ENCODE peak calls at places on chromosomes 2 and 18, in eight cellular contexts. I is AG08395; N is iPS-NIHi11; Q is putamen; V is ascending aorta; Z is WERI-Rb-1; T is CD8-positive, alpha-beta T cell; K is heart left ventricle. Y is an unnamed sample.

GRCh38 chr2:206800501-206801416 is 35.4 kb downstream of the FASTKD2 start:
- DNase-seq in Z (peak), I (peak), T (peak), V (no peak), K (peak), N (peak), Q (peak), Y (no peak)

GRCh38 chr2:99183025-99183424 is 2.0 kb downstream of the MRPL30 start:
- DNase-seq in Z (no peak), Q (no peak), T (no peak), V (no peak), N (no peak), I (no peak), K (no peak), Y (no peak)

GRCh38 chr2:176129013-176129796 is at the start of gene HOXD8:
- DNase-seq in Q (no peak), N (peak), I (peak), K (peak), Z (no peak), V (no peak), T (no peak), Y (no peak)

GRCh38 chr2:185456517-185456916 is 282.1 kb upstream of the FSIP2 start:
- DNase-seq in N (no peak), Z (no peak), K (no peak), V (no peak), Q (no peak), I (peak), T (no peak), Y (no peak)

GRCh38 chr18:79545255-79545654 is 134.3 kb upstream of the CTDP1 start:
- DNase-seq in I (no peak), T (no peak), Z (no peak), K (no peak), V (no peak), N (no peak), Q (no peak), Y (no peak)

GRCh38 chr2:224793961-224794360 is 77.8 kb upstream of the CCDC195 start:
- DNase-seq in Z (no peak), V (no peak), I (peak), K (peak), N (no peak), T (no peak), Q (no peak), Y (no peak)

GRCh38 chr18:50709215-50709614 is 110.6 kb downstream of the MRO start:
- DNase-seq in Z (peak), I (no peak), N (peak), V (no peak), T (no peak), K (no peak), Q (no peak), Y (no peak)

GRCh38 chr2:241051578-241052487 is 50.3 kb downstream of the MTERF4 start:
- DNase-seq in T (no peak), Z (no peak), Q (no peak), I (no peak), N (no peak), K (no peak), V (no peak), Y (no peak)

GRCh38 chr2:191410646-191411436 is 165.6 kb downstream of the MYO1B start:
- DNase-seq in Q (no peak), T (no peak), K (no peak), N (no peak), V (no peak), I (no peak), Z (no peak), Y (no peak)

GRCh38 chr2:154992826-154993225 is 294.3 kb downstream of the KCNJ3 start:
- DNase-seq in K (no peak), T (no peak), Z (no peak), I (no peak), Q (no peak), N (no peak), V (no peak), Y (no peak)

GRCh38 chr18:6778459-6778858 is 48.9 kb downstream of the ARHGAP28 start:
- DNase-seq in K (no peak), Z (no peak), V (no peak), N (no peak), I (no peak), Q (no peak), T (no peak), Y (no peak)

GRCh38 chr2:240579071-240579762 is 7.3 kb upstream of the CAPN10 start:
- DNase-seq in V (no peak), K (no peak), T (no peak), I (no peak), Z (no peak), N (no peak), Q (no peak), Y (no peak)

GRCh38 chr2:159738509-159739390 is 26.4 kb downstream of the MARCHF7 start:
- DNase-seq in Q (no peak), N (peak), Z (no peak), I (no peak), V (no peak), T (no peak), K (peak), Y (no peak)

GRCh38 chr2:134466141-134466540 is 212.3 kb downstream of the MGAT5 start:
- DNase-seq in N (peak), K (no peak), Q (no peak), T (peak), I (no peak), V (no peak), Z (peak), Y (no peak)

GRCh38 chr2:120879401-120880295 is 144.0 kb downstream of the GLI2 start:
- DNase-seq in K (no peak), Q (no peak), V (no peak), N (peak), T (no peak), I (peak), Z (peak), Y (no peak)

GRCh38 chr2:172088245-172089004 is 3.1 kb downstream of the DLX1 start:
- DNase-seq in Z (no peak), N (no peak), K (no peak), T (no peak), Q (no peak), I (no peak), V (no peak), Y (no peak)

GRCh38 chr2:241612156-241613017 is 24.6 kb downstream of the THAP4 start:
- DNase-seq in T (no peak), V (no peak), K (no peak), N (no peak), I (peak), Q (no peak), Z (no peak), Y (no peak)

GRCh38 chr2:191728710-191729597 is 51.0 kb downstream of the NABP1 start:
- DNase-seq in I (peak), K (no peak), T (no peak), N (no peak), V (no peak), Z (no peak), Q (no peak), Y (no peak)

GRCh38 chr18:74624491-74624890 is 26.8 kb downstream of the ZNF407 start:
- DNase-seq in V (no peak), I (no peak), Z (peak), T (no peak), K (no peak), N (no peak), Q (no peak), Y (no peak)

GRCh38 chr18:23115683-23116096 is 19.6 kb upstream of the CABLES1 start:
- DNase-seq in V (no peak), Q (no peak), K (no peak), N (no peak), Z (no peak), T (no peak), I (peak), Y (no peak)

GRCh38 chr18:11327656-11328055 is 178.3 kb upstream of the PIEZO2 start:
- DNase-seq in N (no peak), Q (no peak), I (no peak), T (no peak), Z (no peak), K (no peak), V (no peak), Y (no peak)

GRCh38 chr2:84894131-84894586 is 11.3 kb upstream of the TMSB10 start:
- DNase-seq in K (no peak), V (no peak), Q (no peak), T (no peak), N (peak), I (no peak), Z (peak), Y (no peak)

GRCh38 chr2:174951746-174952145 is 53.4 kb downstream of the CHN1 start:
- DNase-seq in V (no peak), I (no peak), Z (no peak), K (no peak), N (no peak), T (no peak), Q (no peak), Y (no peak)

GRCh38 chr18:44143054-44143453 is 537.6 kb upstream of the SETBP1 start:
- DNase-seq in V (no peak), Q (no peak), N (no peak), T (no peak), K (no peak), Z (no peak), I (no peak), Y (no peak)

Y was measured in osteocyte.